ENCODE peak calls at places on chromosomes 2 and 18, in four cellular contexts. One of them, this sample, is unnamed.

GRCh38 chr18:44564922-44565321 is 115.8 kb upstream of the SETBP1 start:
- DNase-seq in tibial nerve: no peak
- DNase-seq in A549: no peak
- DNase-seq in ovary: no peak
- DNase-seq in this sample: no peak

GRCh38 chr2:100416939-100417744 is at the start of gene CHST10:
- DNase-seq in tibial nerve: no peak
- DNase-seq in ovary: peak
- DNase-seq in A549: peak
- DNase-seq in this sample: peak

GRCh38 chr2:17104454-17104853 is 413.8 kb downstream of the RAD51AP2 start:
- DNase-seq in tibial nerve: no peak
- DNase-seq in ovary: no peak
- DNase-seq in A549: no peak
- DNase-seq in this sample: no peak

GRCh38 chr2:26696352-26696816 is 3.9 kb downstream of the KCNK3 start:
- DNase-seq in ovary: no peak
- DNase-seq in A549: peak
- DNase-seq in tibial nerve: no peak
- DNase-seq in this sample: peak

GRCh38 chr2:198098918-198099317 is 294.5 kb downstream of the PLCL1 start:
- DNase-seq in ovary: no peak
- DNase-seq in tibial nerve: no peak
- DNase-seq in A549: no peak
- DNase-seq in this sample: no peak

GRCh38 chr2:82355622-82356021 is 2051.1 kb upstream of the LRRTM1 start:
- DNase-seq in tibial nerve: no peak
- DNase-seq in A549: no peak
- DNase-seq in ovary: no peak
- DNase-seq in this sample: no peak

GRCh38 chr18:30094556-30094955 is 948.0 kb downstream of the DSC3 start:
- DNase-seq in tibial nerve: no peak
- DNase-seq in ovary: no peak
- DNase-seq in A549: no peak
- DNase-seq in this sample: no peak

GRCh38 chr18:67932261-67932660 is 415.7 kb upstream of the DSEL start:
- DNase-seq in A549: no peak
- DNase-seq in ovary: no peak
- DNase-seq in tibial nerve: no peak
- DNase-seq in this sample: no peak

GRCh38 chr2:236526459-236527197 is 43.0 kb upstream of the ACKR3 start:
- DNase-seq in A549: no peak
- DNase-seq in tibial nerve: no peak
- DNase-seq in ovary: no peak
- DNase-seq in this sample: no peak

GRCh38 chr2:40127890-40128548 is 323.9 kb downstream of the SLC8A1 start:
- DNase-seq in ovary: no peak
- DNase-seq in tibial nerve: no peak
- DNase-seq in A549: no peak
- DNase-seq in this sample: no peak

GRCh38 chr18:49861659-49862058 is 48.3 kb upstream of the ACAA2 start:
- DNase-seq in A549: no peak
- DNase-seq in tibial nerve: no peak
- DNase-seq in ovary: no peak
- DNase-seq in this sample: no peak

GRCh38 chr18:3051718-3052410 is 38.9 kb upstream of the LPIN2 start:
- DNase-seq in ovary: no peak
- DNase-seq in A549: peak
- DNase-seq in tibial nerve: no peak
- DNase-seq in this sample: peak

GRCh38 chr2:158197940-158198339 is 96.3 kb downstream of the UPP2 start:
- DNase-seq in A549: no peak
- DNase-seq in tibial nerve: no peak
- DNase-seq in ovary: no peak
- DNase-seq in this sample: peak

GRCh38 chr2:233674314-233674713 is 2.6 kb downstream of the UGT1A9 start:
- DNase-seq in A549: no peak
- DNase-seq in tibial nerve: no peak
- DNase-seq in ovary: no peak
- DNase-seq in this sample: no peak

GRCh38 chr18:70195852-70196434 is 9.5 kb downstream of the RTTN start:
- DNase-seq in tibial nerve: no peak
- DNase-seq in A549: peak
- DNase-seq in ovary: no peak
- DNase-seq in this sample: no peak

GRCh38 chr2:63842149-63843061 is 709 bp downstream of the UGP2 start:
- DNase-seq in ovary: peak
- DNase-seq in tibial nerve: peak
- DNase-seq in A549: peak
- DNase-seq in this sample: peak

GRCh38 chr18:13455470-13455869 is 236.9 kb downstream of the LDLRAD4 start:
- DNase-seq in ovary: no peak
- DNase-seq in tibial nerve: no peak
- DNase-seq in A549: no peak
- DNase-seq in this sample: no peak

GRCh38 chr2:186503827-186504606 is 18.0 kb downstream of the ZC3H15 start:
- DNase-seq in ovary: no peak
- DNase-seq in A549: no peak
- DNase-seq in tibial nerve: no peak
- DNase-seq in this sample: no peak

GRCh38 chr2:239225921-239226561 is 174.8 kb downstream of the HDAC4 start:
- DNase-seq in tibial nerve: no peak
- DNase-seq in ovary: no peak
- DNase-seq in A549: no peak
- DNase-seq in this sample: peak

GRCh38 chr18:13035249-13035914 is 44.2 kb downstream of the CEP192 start:
- DNase-seq in ovary: no peak
- DNase-seq in tibial nerve: no peak
- DNase-seq in A549: no peak
- DNase-seq in this sample: no peak

GRCh38 chr2:233822781-233823730 is 31.3 kb downstream of the HJURP start:
- DNase-seq in ovary: no peak
- DNase-seq in A549: no peak
- DNase-seq in tibial nerve: no peak
- DNase-seq in this sample: peak

GRCh38 chr2:231718799-231719198 is 10.5 kb downstream of the PTMA start:
- DNase-seq in A549: no peak
- DNase-seq in ovary: no peak
- DNase-seq in tibial nerve: no peak
- DNase-seq in this sample: no peak
- H3K27ac ChIP-seq in A549: no peak
- H3K27ac ChIP-seq in ovary: no peak
- H3K27ac ChIP-seq in tibial nerve: no peak
- H3K27ac ChIP-seq in this sample: no peak

DNA sequence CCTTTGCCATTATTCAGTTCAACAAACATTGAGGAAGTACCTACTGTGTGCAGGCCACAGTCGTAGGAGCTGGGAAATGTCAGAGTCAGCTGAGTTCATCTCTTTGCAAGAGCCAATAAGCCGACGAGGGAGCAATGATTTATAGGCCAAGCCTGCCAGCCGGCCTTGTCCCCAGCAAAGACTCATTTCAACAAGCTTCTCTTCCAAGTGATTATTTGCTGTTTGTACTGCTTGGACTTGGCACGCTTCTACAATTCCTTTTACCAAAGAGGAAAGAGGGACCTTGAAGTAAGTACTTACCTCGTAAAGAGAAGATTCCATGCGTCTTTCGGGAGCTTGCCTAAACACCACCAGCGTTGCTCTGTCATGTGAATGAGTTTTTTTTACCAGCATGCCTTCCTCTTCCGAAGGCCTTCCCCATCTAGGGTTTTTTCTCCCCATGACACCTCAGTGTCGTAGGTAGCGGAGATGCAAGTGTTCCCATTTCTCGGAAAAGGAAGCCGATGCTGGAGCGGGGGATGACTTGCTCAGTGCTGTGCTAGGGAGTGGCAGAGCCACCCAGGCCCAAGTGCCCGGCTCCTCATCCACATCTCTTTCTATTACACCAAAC is 138.8 kb downstream of the KLHL29 start:
- DNase-seq in A549: no peak
- DNase-seq in tibial nerve: no peak
- DNase-seq in ovary: peak
- DNase-seq in this sample: no peak
- TF ChIP-seq EP300 in A549: no peak
- TF ChIP-seq EP300 in tibial nerve: no peak
- TF ChIP-seq EP300 in ovary: no peak
- TF ChIP-seq EP300 in this sample: peak

GRCh38 chr2:74894261-74895030 is 60.5 kb downstream of the HK2 start:
- DNase-seq in A549: no peak
- DNase-seq in ovary: no peak
- DNase-seq in tibial nerve: no peak
- DNase-seq in this sample: no peak
- H3K27ac ChIP-seq in A549: no peak
- H3K27ac ChIP-seq in ovary: no peak
- H3K27ac ChIP-seq in tibial nerve: no peak
- H3K27ac ChIP-seq in this sample: no peak

GRCh38 chr18:22667616-22668422 is 250.1 kb upstream of the CTAGE1 start:
- DNase-seq in tibial nerve: no peak
- DNase-seq in ovary: no peak
- DNase-seq in A549: peak
- DNase-seq in this sample: no peak
- TF ChIP-seq EP300 in tibial nerve: no peak
- TF ChIP-seq EP300 in ovary: no peak
- TF ChIP-seq EP300 in A549: no peak
- TF ChIP-seq EP300 in this sample: no peak

DNA sequence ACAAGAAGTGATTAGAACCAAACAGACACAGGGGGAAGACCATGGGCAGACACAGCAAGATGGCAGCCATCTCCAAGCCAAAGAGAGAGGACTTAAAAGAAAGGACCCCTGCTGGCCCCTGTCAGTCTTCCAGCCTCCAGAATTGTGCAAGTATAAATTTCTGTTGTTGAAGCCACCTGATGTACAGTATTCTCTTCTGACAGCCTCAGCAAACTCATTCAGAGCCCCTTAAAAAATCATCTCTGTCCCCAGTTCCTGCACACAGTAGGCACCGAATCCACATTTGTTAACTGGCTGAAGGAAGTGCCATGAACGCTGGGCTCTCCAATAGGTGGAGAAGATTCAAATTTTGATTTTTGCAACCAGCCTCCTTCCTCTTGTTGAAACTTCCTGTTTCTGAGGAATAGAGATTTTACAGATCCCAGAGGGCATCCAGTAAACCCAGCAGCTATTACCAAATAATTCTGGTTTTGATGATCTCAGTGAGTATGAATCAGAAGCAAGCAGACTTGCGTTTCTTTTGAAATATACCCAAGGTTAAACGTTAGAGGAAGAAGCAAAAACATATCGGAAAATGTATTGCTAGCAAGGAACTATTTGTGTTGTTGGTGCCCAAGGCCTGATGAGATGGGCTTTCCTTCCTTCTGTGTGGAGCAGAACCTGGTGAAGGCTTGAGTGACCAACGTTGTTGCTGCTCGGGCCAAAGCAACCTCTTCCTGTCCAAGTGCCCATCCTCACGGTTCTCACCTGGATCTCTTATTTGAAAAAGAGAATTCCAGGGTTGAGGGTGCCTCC is 47.7 kb upstream of the PLB1 start:
- DNase-seq in A549: no peak
- DNase-seq in tibial nerve: no peak
- DNase-seq in ovary: no peak
- DNase-seq in this sample: no peak
- H3K27ac ChIP-seq in A549: peak
- H3K27ac ChIP-seq in tibial nerve: no peak
- H3K27ac ChIP-seq in ovary: no peak
- H3K27ac ChIP-seq in this sample: peak

GRCh38 chr18:58605027-58606020 is 23.6 kb downstream of the ALPK2 start:
- DNase-seq in tibial nerve: no peak
- DNase-seq in A549: no peak
- DNase-seq in ovary: no peak
- DNase-seq in this sample: no peak
- TF ChIP-seq EP300 in tibial nerve: no peak
- TF ChIP-seq EP300 in A549: peak
- TF ChIP-seq EP300 in ovary: no peak
- TF ChIP-seq EP300 in this sample: no peak

DNA sequence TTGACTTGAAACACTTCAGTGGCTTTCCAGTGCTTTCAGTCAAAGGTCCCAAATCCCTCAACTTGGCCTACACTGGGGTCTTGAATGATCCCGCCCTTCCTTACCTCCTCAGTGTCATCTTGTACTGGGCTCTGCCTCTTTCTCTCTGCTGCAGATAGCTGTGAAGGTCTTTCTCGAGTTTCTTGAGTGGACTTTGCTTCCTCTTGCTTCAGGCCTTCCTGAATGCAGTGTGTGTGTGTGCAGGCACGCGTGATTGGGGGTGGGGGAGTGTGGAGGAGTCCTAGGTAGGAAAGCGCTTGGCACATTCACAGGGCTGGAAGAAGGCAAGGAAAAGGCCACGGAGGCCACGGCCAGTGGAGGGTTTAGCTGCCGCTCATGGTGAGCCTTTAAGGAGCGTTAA is 5.5 kb downstream of the RALB start:
- DNase-seq in A549: no peak
- DNase-seq in tibial nerve: no peak
- DNase-seq in ovary: no peak
- DNase-seq in this sample: no peak
- H3K27ac ChIP-seq in A549: no peak
- H3K27ac ChIP-seq in tibial nerve: no peak
- H3K27ac ChIP-seq in ovary: no peak
- H3K27ac ChIP-seq in this sample: no peak

GRCh38 chr2:207251022-207251421 is 85.3 kb upstream of the KLF7 start:
- DNase-seq in tibial nerve: no peak
- DNase-seq in A549: no peak
- DNase-seq in ovary: no peak
- DNase-seq in this sample: no peak
- TF ChIP-seq EP300 in tibial nerve: no peak
- TF ChIP-seq EP300 in A549: no peak
- TF ChIP-seq EP300 in ovary: no peak
- TF ChIP-seq EP300 in this sample: no peak